ENCODE peak calls at places on chromosome 18, in eight cellular contexts. V is PC-3; N is body of pancreas; Q is CD8-positive, alpha-beta T cell; H is lower lobe of right lung; D is left lung; U is CD4-positive, alpha-beta T cell; A is right lobe of liver. Y is an unnamed sample. For H3K27me3, the result is how much of the 10 kb centered on the place peaks cover.

GRCh38 chr18:67483237-67483636 is 33.3 kb downstream of the DSEL start:
- ATAC-seq in D (no peak), V (no peak), Q (no peak), H (no peak), N (no peak), U (no peak), A (peak), Y (no peak)

GRCh38 chr18:75052475-75052874 is 156.5 kb downstream of the PTGR3 start:
- ATAC-seq in U (no peak), A (no peak), N (no peak), Q (no peak), V (no peak), D (peak), H (peak), Y (no peak)

GRCh38 chr18:21277578-21277977 is 35.5 kb downstream of the GREB1L start:
- ATAC-seq in V (no peak), N (no peak), A (no peak), H (no peak), U (no peak), D (no peak), Q (no peak), Y (no peak)

GRCh38 chr18:49794740-49795139 is 18.6 kb downstream of the ACAA2 start:
- ATAC-seq in H (peak), A (peak), U (no peak), D (peak), V (no peak), Q (no peak), N (no peak), Y (no peak)

GRCh38 chr18:57542801-57543427 is 43.6 kb downstream of the FECH start:
- ATAC-seq in V (no peak), N (no peak), D (no peak), H (no peak), Q (no peak), A (no peak), U (no peak), Y (no peak)

GRCh38 chr18:13376841-13377351 is 158.3 kb downstream of the LDLRAD4 start:
- ATAC-seq in V (no peak), A (no peak), D (no peak), N (no peak), Q (peak), U (peak), H (no peak), Y (no peak)

GRCh38 chr18:57819671-57820460 is 16.8 kb upstream of the ATP8B1 start:
- ATAC-seq in N (peak), U (no peak), A (peak), Q (no peak), H (peak), V (peak), D (peak), Y (peak)

GRCh38 chr18:11826836-11827235 is 24.4 kb upstream of the CHMP1B start:
- ATAC-seq in U (no peak), V (no peak), Q (no peak), D (no peak), N (no peak), H (no peak), A (no peak), Y (no peak)

GRCh38 chr18:42100917-42101316 is 145.9 kb downstream of the PIK3C3 start:
- ATAC-seq in V (no peak), D (no peak), U (no peak), A (no peak), Q (no peak), H (no peak), N (no peak), Y (no peak)

GRCh38 chr18:51279367-51279984 is 82.0 kb upstream of the MEX3C start:
- ATAC-seq in Q (no peak), V (no peak), N (no peak), H (no peak), U (no peak), A (no peak), D (no peak), Y (no peak)

GRCh38 chr18:69326094-69326493 is 74.6 kb upstream of the DOK6 start:
- ATAC-seq in H (no peak), D (no peak), V (no peak), U (no peak), N (no peak), A (no peak), Q (no peak), Y (no peak)

GRCh38 chr18:74331404-74331803 is 15.8 kb downstream of the C18orf63 start:
- ATAC-seq in H (peak), N (no peak), A (peak), U (no peak), Q (no peak), D (peak), V (peak), Y (no peak)

GRCh38 chr18:13808294-13809024 is 15.5 kb upstream of the MC5R start:
- ATAC-seq in D (no peak), N (peak), Q (no peak), A (no peak), V (no peak), U (no peak), H (no peak), Y (no peak)

GRCh38 chr18:77084757-77085035 is 47.9 kb downstream of the MBP start:
- ATAC-seq in V (no peak), N (peak), Q (no peak), D (no peak), U (no peak), A (peak), H (no peak), Y (peak)

GRCh38 chr18:44626807-44627206 is 53.9 kb upstream of the SETBP1 start:
- ATAC-seq in H (no peak), D (no peak), N (no peak), Q (no peak), U (no peak), V (peak), A (no peak), Y (no peak)

GRCh38 chr18:31723639-31723997 is 37.1 kb downstream of the SLC25A52 start:
- ATAC-seq in Q (no peak), U (no peak), N (no peak), H (peak), V (peak), D (no peak), A (peak), Y (peak)

GRCh38 chr18:2572144-2572682 is 856 bp downstream of the NDC80 start:
- ATAC-seq in N (no peak), V (peak), H (no peak), U (no peak), A (no peak), D (no peak), Q (no peak), Y (no peak)

GRCh38 chr18:31983020-31983419 is 35.6 kb upstream of the RNF125 start:
- ATAC-seq in A (peak), U (no peak), H (no peak), D (no peak), V (no peak), Q (no peak), N (no peak), Y (peak)

GRCh38 chr18:9092665-9093064 is 9.8 kb upstream of the NDUFV2 start:
- ATAC-seq in N (no peak), A (peak), V (peak), U (no peak), Q (no peak), H (peak), D (peak), Y (no peak)

GRCh38 chr18:31819106-31819924 is 58.6 kb upstream of the SLC25A52 start:
- ATAC-seq in N (peak), H (peak), D (peak), V (peak), Q (peak), U (no peak), A (peak), Y (no peak)

GRCh38 chr18:48139427-48140347 is 209.2 kb upstream of the SMAD2 start:
- ATAC-seq in A (peak), D (peak), N (peak), V (peak), U (no peak), Q (no peak), H (peak), Y (no peak)

DNA sequence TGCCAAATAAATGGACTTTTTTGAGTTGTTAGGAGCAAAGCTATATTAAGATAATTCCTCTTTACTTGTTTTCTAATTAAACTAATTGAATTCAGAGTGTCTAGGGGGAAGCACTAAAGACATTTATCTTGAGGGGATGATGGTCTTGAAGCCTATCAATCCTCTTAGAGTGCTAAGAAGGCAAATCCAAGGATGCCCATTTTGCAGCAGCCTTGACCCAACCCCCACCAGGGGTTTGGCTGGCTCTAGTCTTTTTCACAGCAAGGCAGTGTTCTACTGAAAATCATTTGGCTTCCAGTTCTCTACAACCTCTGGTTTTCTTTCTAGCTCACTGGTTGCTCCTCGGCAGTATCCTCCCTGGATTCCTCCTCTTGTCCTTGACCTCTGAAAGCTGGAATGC is 6.5 kb upstream of the RAX start:
- ATAC-seq in N (no peak), V (no peak), A (no peak), H (no peak), U (no peak), Q (no peak), D (no peak), Y (no peak)
- H3K27me3 ChIP-seq in N (under half), V (under half), A (under half), H (half or more), U (half or more), Q (under half), D (under half), Y (half or more)

GRCh38 chr18:40555914-40556313 is 1399.1 kb upstream of the PIK3C3 start:
- ATAC-seq in H (no peak), A (no peak), N (no peak), U (no peak), Q (no peak), V (peak), D (no peak), Y (no peak)
- H3K27ac ChIP-seq in H (no peak), A (no peak), N (no peak), U (no peak), Q (no peak), V (no peak), D (no peak), Y (no peak)

DNA sequence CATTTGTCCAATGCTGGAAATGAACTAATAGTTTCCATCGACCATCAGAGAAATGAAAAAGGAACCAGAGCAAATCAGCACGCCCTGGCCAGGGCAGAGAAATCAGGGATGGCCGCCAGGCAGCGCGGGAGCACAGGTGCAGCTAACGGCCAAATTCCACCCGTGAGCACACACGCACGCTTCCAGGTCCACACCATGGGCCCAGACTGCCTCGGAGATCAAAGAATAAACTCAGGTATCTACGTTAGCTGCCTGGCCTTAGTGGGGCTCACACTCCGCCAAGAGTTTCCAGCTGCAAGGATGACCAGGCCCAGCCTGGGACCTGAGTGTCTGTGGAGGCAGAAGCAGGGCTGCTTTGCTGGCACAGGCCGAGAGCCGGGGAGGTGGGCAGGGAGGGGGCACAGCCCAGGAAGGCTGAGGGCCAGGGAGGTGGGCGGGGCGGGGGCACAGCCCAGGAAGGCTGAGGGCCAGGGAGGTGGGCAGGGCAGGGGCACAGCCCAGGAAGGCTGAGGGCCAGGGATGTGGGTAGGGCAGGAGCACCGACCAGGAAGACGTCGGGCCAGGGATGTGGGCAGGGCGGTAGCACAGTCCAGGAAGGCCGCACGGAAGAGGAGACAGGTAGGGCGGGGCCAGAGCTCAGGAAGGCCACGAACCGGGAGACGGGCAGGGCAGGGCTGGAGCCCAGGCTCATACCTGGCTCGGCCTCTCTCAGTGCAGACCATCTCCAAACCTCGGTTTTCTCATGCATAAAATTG is 43.2 kb upstream of the SALL3 start:
- ATAC-seq in Q (no peak), V (no peak), A (no peak), H (no peak), U (no peak), N (no peak), D (no peak), Y (no peak)
- H3K27me3 ChIP-seq in Q (under half), V (half or more), A (under half), H (under half), U (under half), N (under half), D (under half), Y (under half)

GRCh38 chr18:55401275-55401620 is 186.7 kb downstream of the TCF4 start:
- ATAC-seq in U (no peak), Q (no peak), H (no peak), V (no peak), A (peak), D (no peak), N (no peak), Y (no peak)
- H3K27ac ChIP-seq in U (no peak), Q (no peak), H (peak), V (no peak), A (peak), D (peak), N (peak), Y (peak)

GRCh38 chr18:10661333-10661732 is 135.5 kb downstream of the NAPG start:
- ATAC-seq in D (peak), A (no peak), Q (no peak), U (no peak), V (no peak), N (peak), H (no peak), Y (peak)
- H3K27me3 ChIP-seq in D (under half), A (under half), Q (under half), U (under half), V (half or more), N (under half), H (under half), Y (under half)